ENCODE peak calls at places on chromosomes 11 and 22, in five cellular contexts. S is ovary, K is stomach, X is PC-9, E is cardiac muscle cell. G is an unnamed sample.
A peak's percentile ranks its signal among the peaks of the same experiment; 100 is the strongest.

GRCh38 chr22:47515384-47516125 is 753.1 kb downstream of the TBC1D22A start:
- DNase-seq in X (no peak), E (no peak), K (no peak), S (no peak), G (no peak)

GRCh38 chr11:122721201-122721963 is 65.9 kb downstream of the UBASH3B start:
- DNase-seq in X (no peak), E (no peak), K (no peak), S (no peak), G (no peak)

GRCh38 chr11:110097459-110098012 is 4.3 kb downstream of the ZC3H12C start:
- DNase-seq in S (no peak), X (peak; percentile 25), K (no peak), E (no peak), G (no peak)

GRCh38 chr11:125257185-125257584 is 92.6 kb downstream of the PKNOX2 start:
- DNase-seq in E (no peak), K (no peak), S (no peak), X (peak; percentile 29), G (no peak)

GRCh38 chr22:19597399-19597735 is 73.2 kb upstream of the CLDN5 start:
- DNase-seq in E (no peak), S (no peak), X (no peak), K (no peak), G (no peak)

GRCh38 chr11:120172054-120172881 is 34.4 kb upstream of the TRIM29 start:
- DNase-seq in K (peak; percentile 77), E (peak; percentile 85), X (peak; percentile 68), S (peak; percentile 79), G (no peak)

GRCh38 chr11:72328366-72329224 is 84.6 kb upstream of the PHOX2A start:
- DNase-seq in E (no peak), X (no peak), K (no peak), S (no peak), G (no peak)

GRCh38 chr11:34427171-34427805 is 11.4 kb upstream of the CAT start:
- DNase-seq in S (no peak), E (peak; percentile 9), K (no peak), X (peak; percentile 96), G (no peak)

GRCh38 chr11:44363116-44363515 is 53.2 kb upstream of the ALX4 start:
- DNase-seq in S (no peak), E (no peak), X (no peak), K (no peak), G (no peak)

GRCh38 chr11:117868815-117869642 is 7.4 kb downstream of the FXYD6 start:
- DNase-seq in K (no peak), E (no peak), X (no peak), S (no peak), G (no peak)

GRCh38 chr11:16193897-16194381 is 162.4 kb downstream of the SOX6 start:
- DNase-seq in K (no peak), S (no peak), E (no peak), X (no peak), G (no peak)

GRCh38 chr22:41217553-41218157 is 12.5 kb downstream of the L3MBTL2 start:
- DNase-seq in S (peak; percentile 84), K (peak; percentile 42), X (no peak), E (no peak), G (no peak)
- H3K36me3 ChIP-seq in S (no peaks in the 10 kb centered on the region), K (peaks cover 71% of the 10 kb centered on the region), X (peaks cover 9% of the 10 kb centered on the region), E (peaks cover 28% of the 10 kb centered on the region), G (peaks cover 6% of the 10 kb centered on the region)

GRCh38 chr11:78683774-78684173 is 109.1 kb upstream of the NARS2 start:
- DNase-seq in K (no peak), E (no peak), S (no peak), X (no peak), G (no peak)
- H3K4me3 ChIP-seq in K (no peak overlapping the region), E (no peak overlapping the region), S (no peak overlapping the region), X (no peak overlapping the region), G (no peak overlapping the region)

DNA sequence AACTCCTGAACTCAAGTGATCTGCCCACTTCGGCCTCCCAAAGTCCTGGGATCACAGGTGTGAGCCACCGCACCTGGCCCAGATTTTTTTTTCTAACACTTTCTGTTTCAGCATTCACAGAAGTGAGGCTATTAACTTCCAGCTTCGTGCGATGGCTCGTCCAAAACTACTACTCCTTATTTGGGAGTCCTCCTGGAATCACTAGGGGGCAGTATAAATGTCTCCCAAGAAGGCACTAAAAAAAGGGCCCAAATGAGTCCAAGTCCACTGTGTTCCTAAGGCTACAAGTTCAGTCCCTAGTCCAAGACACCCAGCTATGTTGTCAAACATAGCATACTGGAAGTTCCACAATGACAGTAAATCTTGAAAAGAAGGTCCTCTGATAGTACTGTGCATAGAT is 63.2 kb upstream of the BIRC3 start:
- DNase-seq in X (peak; percentile 21), K (no peak), S (no peak), E (no peak), G (no peak)
- TF ChIP-seq CTCF in X (peak; percentile 48), K (no peak), S (no peak), E (peak; percentile 23), G (no peak)

GRCh38 chr22:24303007-24303406 is 32.4 kb downstream of the SPECC1L start:
- DNase-seq in K (no peak), E (no peak), S (no peak), X (peak; percentile 95), G (no peak)
- H3K36me3 ChIP-seq in K (peaks cover 13% of the 10 kb centered on the region), E (peaks cover 10% of the 10 kb centered on the region), S (no peaks in the 10 kb centered on the region), X (peaks cover 37% of the 10 kb centered on the region), G (peaks cover 6% of the 10 kb centered on the region)

GRCh38 chr11:85647604-85648299 is at the start of gene TMEM126A:
- DNase-seq in E (peak; percentile 94), S (peak; percentile 88), X (peak; percentile 95), K (peak; percentile 92), G (peak; percentile 51)
- H3K4me3 ChIP-seq in E (peak within 1 kb of the TSS; percentile 52), S (peak within 1 kb of the TSS; percentile 64), X (peak within 1 kb of the TSS; percentile 72), K (peak within 1 kb of the TSS; percentile 64), G (peak within 1 kb of the TSS; percentile 63)

DNA sequence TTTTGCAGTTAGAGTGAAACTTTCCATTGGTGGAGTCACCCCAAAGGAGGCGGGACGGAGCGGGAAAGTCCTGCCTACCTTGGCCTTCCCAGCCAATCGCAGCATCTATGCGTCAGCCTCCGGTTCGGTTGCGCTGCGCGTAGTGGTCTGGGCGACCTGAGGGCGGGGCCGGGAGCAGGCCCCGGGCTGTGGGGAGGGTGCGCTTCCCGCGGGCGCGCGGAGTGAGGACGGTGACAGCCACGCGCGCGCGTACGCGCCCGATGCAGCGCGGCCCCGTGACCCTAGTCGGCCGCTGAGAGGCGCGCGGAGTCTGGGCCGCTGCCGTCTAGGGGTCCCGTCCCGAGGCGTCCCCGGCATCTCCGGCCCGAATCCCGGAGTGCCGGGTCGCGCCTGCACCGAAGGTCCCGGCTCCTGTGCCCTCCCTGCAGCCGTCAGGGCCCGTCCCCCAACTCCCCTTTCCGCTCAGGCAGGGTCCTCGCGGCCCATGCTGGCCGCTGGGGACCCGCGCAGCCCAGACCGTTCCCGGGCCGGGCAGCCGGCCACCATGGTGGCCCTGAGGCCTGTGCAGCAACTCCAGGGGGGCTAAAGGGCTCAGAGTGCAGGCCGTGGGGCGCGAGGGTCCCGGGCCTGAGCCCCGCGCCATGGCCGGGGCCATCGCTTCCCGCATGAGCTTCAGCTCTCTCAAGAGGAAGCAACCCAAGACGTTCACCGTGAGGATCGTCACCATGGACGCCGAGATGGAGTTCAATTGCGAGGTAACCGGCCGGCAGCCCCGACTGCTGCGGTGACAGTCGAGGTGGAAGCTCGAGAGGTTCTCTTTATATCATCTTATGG is at the start of gene NF2:
- DNase-seq in S (peak; percentile 99), K (peak; percentile 99), E (peak; percentile 99), X (peak; percentile 98), G (peak; percentile 91)
- TF ChIP-seq CTCF in S (no peak), K (no peak), E (no peak), X (no peak), G (peak; percentile 19)